ENCODE peak calls at places on chromosomes 6 and 20, in nine cellular contexts. F is heart left ventricle, Z is testis, B is stomach, T is NB4, K is IMR-90, Y is ovary, I is thyroid gland, X is uterus. A is an unnamed sample.

GRCh38 chr6:81895511-81896185 is 143.2 kb upstream of the TENT5A start:
- DNase-seq in Y (no peak), Z (peak), F (no peak), T (no peak), K (peak), X (no peak), B (no peak), I (no peak), A (peak)

GRCh38 chr20:43938932-43939761 is 24.5 kb downstream of the TOX2 start:
- DNase-seq in F (peak), I (peak), K (peak), B (no peak), Y (no peak), T (peak), X (no peak), Z (peak), A (no peak)

GRCh38 chr20:50245561-50246366 is 55.1 kb downstream of the CEBPB start:
- DNase-seq in B (no peak), K (peak), I (peak), Z (peak), T (no peak), F (no peak), Y (no peak), X (no peak), A (no peak)

GRCh38 chr6:163226181-163226835 is 188.2 kb upstream of the QKI start:
- DNase-seq in Y (no peak), B (no peak), I (no peak), T (peak), K (no peak), X (no peak), F (no peak), Z (no peak), A (no peak)

GRCh38 chr6:28315628-28316027 is 20.3 kb downstream of the ZSCAN31 start:
- DNase-seq in Z (peak), F (no peak), I (no peak), X (no peak), T (no peak), Y (no peak), K (peak), B (no peak), A (peak)

GRCh38 chr6:114342826-114343781 is at the start of gene HS3ST5:
- DNase-seq in F (peak), I (peak), T (no peak), Y (no peak), Z (peak), K (peak), B (no peak), X (no peak), A (peak)

GRCh38 chr6:106051241-106051640 is 34.9 kb upstream of the PRDM1 start:
- DNase-seq in Z (no peak), F (no peak), T (peak), B (no peak), Y (no peak), K (no peak), X (no peak), I (no peak), A (no peak)

GRCh38 chr6:122580731-122581130 is 29.5 kb upstream of the PKIB start:
- DNase-seq in Z (no peak), I (no peak), T (peak), F (no peak), K (no peak), B (no peak), X (no peak), Y (no peak), A (no peak)

GRCh38 chr6:83138118-83138722 is 54.8 kb downstream of the PGM3 start:
- DNase-seq in K (no peak), X (no peak), I (no peak), F (no peak), T (no peak), B (no peak), Z (no peak), Y (no peak), A (no peak)

GRCh38 chr6:49003348-49003747 is 459.7 kb downstream of the MMUT start:
- DNase-seq in Z (no peak), K (no peak), X (no peak), B (no peak), F (no peak), I (no peak), T (no peak), Y (no peak), A (no peak)

GRCh38 chr20:61436268-61436667 is 184.2 kb downstream of the CDH4 start:
- DNase-seq in T (no peak), K (peak), Z (no peak), B (no peak), F (no peak), I (no peak), X (no peak), Y (no peak), A (no peak)

GRCh38 chr6:129593233-129593564 is 116.8 kb downstream of the ARHGAP18 start:
- DNase-seq in B (no peak), K (peak), I (no peak), Z (no peak), Y (no peak), F (no peak), T (peak), X (no peak), A (no peak)

GRCh38 chr20:39290575-39290974 is 328.4 kb downstream of the DHX35 start:
- DNase-seq in Z (no peak), F (no peak), K (no peak), Y (no peak), X (no peak), B (no peak), T (no peak), I (no peak), A (no peak)

GRCh38 chr6:126110494-126111270 is 124.3 kb downstream of the TRMT11 start:
- DNase-seq in Z (no peak), B (no peak), K (no peak), X (no peak), Y (no peak), I (no peak), T (no peak), F (no peak), A (peak)

GRCh38 chr20:51531141-51531710 is 11.3 kb downstream of the NFATC2 start:
- DNase-seq in B (no peak), Z (no peak), Y (no peak), K (peak), I (no peak), F (no peak), X (no peak), T (no peak), A (no peak)

GRCh38 chr6:70563540-70563939 is 3.2 kb upstream of the SDHAF4 start:
- DNase-seq in K (peak), Y (no peak), Z (peak), T (no peak), X (peak), F (no peak), B (no peak), I (no peak), A (no peak)

GRCh38 chr6:56552212-56553130 is 90.2 kb downstream of the DST start:
- DNase-seq in Y (no peak), X (no peak), T (no peak), I (no peak), F (no peak), K (peak), B (no peak), Z (no peak), A (no peak)

GRCh38 chr6:114364295-114364694 is 21.5 kb upstream of the HS3ST5 start:
- DNase-seq in Z (no peak), X (no peak), T (no peak), F (no peak), I (no peak), B (no peak), Y (no peak), K (peak), A (no peak)

GRCh38 chr20:49380245-49380875 is 102.1 kb downstream of the KCNB1 start:
- DNase-seq in K (no peak), F (no peak), I (no peak), T (no peak), B (no peak), Z (no peak), Y (no peak), X (no peak), A (no peak)

GRCh38 chr6:69663215-69663614 is 133.6 kb downstream of the LMBRD1 start:
- DNase-seq in X (no peak), K (no peak), Y (no peak), F (no peak), I (no peak), Z (no peak), T (no peak), B (no peak), A (no peak)

GRCh38 chr20:37311710-37312355 is 22.4 kb downstream of the MANBAL start:
- DNase-seq in Y (no peak), B (no peak), Z (no peak), F (no peak), T (no peak), I (no peak), X (no peak), K (peak), A (no peak)

GRCh38 chr6:170293881-170294755 is 3.2 kb upstream of the DLL1 start:
- DNase-seq in T (peak), I (no peak), X (no peak), B (no peak), F (no peak), K (no peak), Z (no peak), Y (no peak), A (no peak)

GRCh38 chr6:34928220-34928619 is 39.2 kb downstream of the ANKS1A start:
- DNase-seq in K (no peak), Z (no peak), X (no peak), F (no peak), Y (no peak), I (no peak), B (no peak), T (no peak), A (no peak)

GRCh38 chr6:34511214-34511922 is 44.8 kb downstream of the SPDEF start:
- DNase-seq in T (no peak), K (no peak), X (no peak), B (no peak), F (no peak), Y (no peak), Z (no peak), I (no peak), A (no peak)

GRCh38 chr20:62938105-62938888 is at the start of gene GID8:
- DNase-seq in T (peak), Y (peak), F (peak), B (peak), Z (peak), K (peak), I (peak), X (no peak), A (peak)

GRCh38 chr20:15242773-15243172 is 905.4 kb upstream of the FLRT3 start:
- DNase-seq in B (no peak), F (no peak), I (no peak), K (no peak), X (no peak), T (no peak), Z (no peak), Y (no peak), A (no peak)

GRCh38 chr6:138290563-138290962 is 72.3 kb upstream of the PBOV1 start:
- DNase-seq in F (no peak), T (no peak), Z (no peak), B (no peak), X (no peak), I (no peak), K (no peak), Y (no peak), A (no peak)

GRCh38 chr6:34243131-34243771 is 5.6 kb downstream of the SMIM29 start:
- DNase-seq in K (peak), X (no peak), T (peak), F (no peak), Y (no peak), B (no peak), I (no peak), Z (no peak), A (no peak)

GRCh38 chr6:144659202-144659731 is 374.1 kb downstream of the UTRN start:
- DNase-seq in I (peak), Y (peak), B (no peak), Z (peak), X (peak), F (peak), T (peak), K (peak), A (no peak)

GRCh38 chr6:150813319-150813992 is 52.0 kb upstream of the MTHFD1L start:
- DNase-seq in I (no peak), Y (no peak), K (peak), F (no peak), Z (no peak), X (no peak), T (no peak), B (no peak), A (no peak)

GRCh38 chr6:114154812-114155211 is 183.9 kb upstream of the HDAC2 start:
- DNase-seq in B (no peak), F (no peak), Y (no peak), X (no peak), I (no peak), K (no peak), T (no peak), Z (no peak), A (no peak)

GRCh38 chr6:143556529-143556928 is 45.0 kb upstream of the FUCA2 start:
- DNase-seq in B (no peak), K (peak), I (no peak), Z (no peak), X (no peak), T (no peak), Y (no peak), F (no peak), A (no peak)

GRCh38 chr6:107666084-107666981 is 157.8 kb downstream of the SCML4 start:
- DNase-seq in X (no peak), K (peak), T (no peak), I (peak), B (no peak), Y (no peak), Z (no peak), F (no peak), A (no peak)

GRCh38 chr20:50187403-50188051 is 3.1 kb upstream of the CEBPB start:
- DNase-seq in B (no peak), Z (no peak), F (no peak), I (peak), K (peak), X (peak), T (peak), Y (peak), A (no peak)

GRCh38 chr20:50172347-50173013 is 18.1 kb upstream of the CEBPB start:
- DNase-seq in K (peak), F (peak), Z (peak), Y (peak), T (no peak), I (peak), B (peak), X (peak), A (peak)

GRCh38 chr6:168050225-168050796 is 28.7 kb downstream of the FRMD1 start:
- DNase-seq in K (no peak), B (no peak), Y (no peak), T (no peak), F (no peak), X (no peak), Z (peak), I (no peak), A (no peak)

GRCh38 chr6:152129606-152130249 is 322.2 kb downstream of the ESR1 start:
- DNase-seq in T (no peak), I (no peak), K (peak), B (no peak), X (no peak), Y (peak), Z (no peak), F (peak), A (no peak)
- TF ChIP-seq POLR2A in T (no peak), I (no peak), K (no peak), B (no peak), X (no peak), Y (peak), Z (no peak), F (no peak), A (no peak)

DNA sequence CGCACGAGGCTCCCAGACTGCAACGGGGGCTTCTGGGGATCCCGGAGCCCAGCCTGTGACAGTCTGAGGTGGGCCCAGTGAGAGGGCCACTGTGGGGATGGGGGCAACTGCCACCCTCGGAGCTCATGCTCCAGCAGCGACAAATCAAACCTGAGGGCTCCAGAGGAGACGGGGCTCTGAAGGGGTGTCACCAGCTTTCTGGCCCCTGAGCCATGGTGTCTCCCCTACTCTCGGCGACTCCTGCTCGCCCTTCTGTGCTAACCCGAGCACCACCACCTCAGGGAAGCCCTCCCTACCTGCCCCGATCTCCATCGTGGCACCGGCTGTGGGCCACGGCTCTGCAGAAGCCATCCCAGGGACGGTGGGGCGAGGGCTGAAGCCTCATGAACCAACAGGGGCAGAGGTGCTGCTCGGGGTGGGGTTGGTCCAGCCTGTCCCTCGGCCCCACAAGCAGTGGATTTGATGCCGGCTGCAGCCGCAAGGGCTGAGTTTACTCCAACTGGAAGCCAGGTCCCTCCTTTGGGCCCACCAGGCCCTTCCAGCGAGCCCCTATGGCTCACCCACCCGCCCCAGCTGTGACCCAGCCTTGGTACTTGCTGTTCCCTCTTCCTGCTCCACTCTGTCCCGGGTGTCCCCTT is 102.7 kb downstream of the ASXL1 start:
- DNase-seq in T (no peak), F (no peak), K (no peak), I (no peak), Y (no peak), Z (no peak), X (no peak), B (no peak), A (no peak)
- TF ChIP-seq POLR2A in T (no peak), F (no peak), K (no peak), I (no peak), Y (no peak), Z (no peak), X (no peak), B (no peak), A (no peak)

DNA sequence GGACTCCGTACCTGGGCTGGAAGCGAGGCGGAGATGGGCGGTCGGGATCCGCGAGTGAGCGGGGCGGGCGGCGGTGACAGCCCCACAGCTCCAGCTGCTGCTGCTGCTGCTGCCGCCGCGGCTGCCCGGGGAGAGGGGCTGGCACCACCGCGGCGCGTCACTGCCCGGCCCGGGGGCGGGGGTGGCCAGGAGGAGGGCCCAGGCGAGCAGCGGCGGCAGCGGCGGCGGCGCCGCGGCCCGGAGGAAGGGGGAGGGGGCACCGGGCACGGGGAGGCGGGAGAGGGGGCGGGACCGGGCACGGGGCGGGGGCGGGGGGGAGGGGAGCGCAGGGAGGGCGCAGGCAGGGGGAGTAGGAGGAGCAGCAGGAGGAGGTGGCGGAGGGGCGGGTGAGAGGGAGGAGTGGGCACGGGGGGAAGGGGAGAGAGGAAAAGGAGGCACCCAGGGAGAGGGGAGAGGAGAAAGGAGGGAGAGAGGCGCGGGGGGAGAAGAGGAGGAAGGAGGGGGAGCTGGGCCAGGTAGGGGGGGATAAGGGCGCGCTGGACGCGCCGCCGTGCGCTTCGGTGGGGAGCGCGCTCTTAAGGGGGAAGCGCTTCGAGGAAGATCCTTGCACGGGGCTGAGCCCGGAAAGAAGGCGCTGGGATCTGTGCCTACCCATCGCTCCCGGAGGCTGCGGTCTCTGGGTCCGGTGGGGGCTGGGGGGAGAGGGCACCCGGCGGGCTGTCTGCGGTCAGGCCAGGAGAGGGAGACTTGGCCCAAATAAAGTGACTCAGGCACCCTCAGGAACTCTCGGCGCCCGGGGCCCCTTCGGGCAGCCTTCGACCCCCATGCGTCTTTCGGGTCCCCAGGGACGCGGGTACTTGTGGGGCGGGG is 101.5 kb downstream of the NOL4L start:
- DNase-seq in Z (peak), Y (peak), F (peak), K (peak), X (peak), T (peak), I (peak), B (peak), A (peak)
- TF ChIP-seq POLR2A in Z (no peak), Y (no peak), F (no peak), K (peak), X (no peak), T (peak), I (peak), B (no peak), A (no peak)

DNA sequence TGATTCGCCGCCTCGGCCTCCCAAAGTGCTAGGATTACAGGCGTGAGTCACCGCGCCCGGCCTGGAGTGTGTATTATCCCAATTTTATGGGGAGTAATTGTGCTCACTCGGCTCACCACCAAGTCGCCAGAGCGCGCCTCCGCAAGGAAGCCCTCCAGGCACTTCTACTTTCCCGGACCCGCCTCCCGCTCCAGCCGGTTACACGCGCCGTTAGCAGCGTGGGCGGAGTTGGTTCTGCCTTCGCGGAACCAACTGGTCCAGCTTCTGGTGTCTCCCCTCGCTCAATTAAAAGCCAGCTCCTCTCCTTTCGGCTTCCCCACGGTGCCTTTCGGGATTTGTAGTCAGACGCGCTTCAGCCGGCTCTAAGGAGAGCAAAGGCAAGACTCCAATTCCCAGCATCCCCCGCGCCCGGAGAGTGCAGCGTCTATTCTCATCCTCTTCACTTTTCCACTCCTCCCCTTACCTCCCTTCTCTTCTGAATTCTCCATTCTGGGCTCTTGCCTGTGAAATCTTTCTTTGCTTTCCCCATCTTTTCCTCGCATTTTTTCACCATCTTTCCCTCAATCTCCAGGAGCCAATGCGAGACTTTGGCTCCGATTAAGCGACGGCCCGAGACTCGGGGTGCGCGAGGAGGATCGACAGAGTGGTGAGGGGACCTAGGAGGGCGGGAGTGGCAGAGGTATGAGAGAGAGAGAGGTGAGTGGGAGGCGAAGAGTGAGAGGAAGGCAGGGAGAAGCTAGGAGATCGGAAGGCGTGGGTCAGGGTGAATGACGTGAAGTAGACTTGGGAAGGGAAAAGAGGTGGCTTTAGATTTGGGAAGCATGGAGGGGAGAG is at the start of gene GTF2H4:
- DNase-seq in Y (peak), T (peak), Z (peak), X (peak), B (peak), I (peak), K (peak), F (peak), A (peak)
- TF ChIP-seq POLR2A in Y (peak), T (peak), Z (no peak), X (peak), B (no peak), I (peak), K (no peak), F (peak), A (peak)

A was measured in erythroblast.